ENCODE peak calls at places on chromosomes 4 and X, in six cellular contexts. L, P, G, N, V and U are unnamed samples.

GRCh38 chr4:169439244-169439643 is 168.5 kb upstream of the SH3RF1 start:
- DNase-seq in L (no peak), P (no peak), G (no peak), N (no peak), V (no peak), U (no peak)

GRCh38 chr4:99832313-99832712 is 15.7 kb downstream of the DAPP1 start:
- DNase-seq in L (no peak), P (no peak), G (no peak), N (no peak), V (no peak), U (no peak)

GRCh38 chr4:156968479-156968984 is 3.1 kb downstream of the PDGFC start:
- DNase-seq in L (peak), P (peak), G (peak), N (peak), V (no peak), U (peak)

GRCh38 chrX:14235004-14235403 is 205.3 kb upstream of the GEMIN8 start:
- DNase-seq in L (no peak), P (no peak), G (no peak), N (peak), V (no peak), U (no peak)

GRCh38 chr4:71553605-71554004 is 214.8 kb downstream of the SLC4A4 start:
- DNase-seq in L (no peak), P (no peak), G (no peak), N (peak), V (no peak), U (no peak)

GRCh38 chrX:23554304-23554703 is 113.0 kb upstream of the PRDX4 start:
- DNase-seq in L (peak), P (no peak), G (no peak), N (peak), V (peak), U (no peak)

GRCh38 chr4:176099314-176099713 is 33.7 kb downstream of the WDR17 start:
- DNase-seq in L (no peak), P (no peak), G (no peak), N (no peak), V (no peak), U (no peak)

GRCh38 chr4:65635051-65635821 is 35.1 kb downstream of the EPHA5 start:
- DNase-seq in L (no peak), P (no peak), G (no peak), N (no peak), V (no peak), U (no peak)

GRCh38 chr4:185833055-185833598 is 21.1 kb upstream of the SORBS2 start:
- DNase-seq in L (no peak), P (no peak), G (no peak), N (no peak), V (no peak), U (no peak)

GRCh38 chr4:143668930-143669553 is 31.4 kb downstream of the FREM3 start:
- DNase-seq in L (no peak), P (no peak), G (no peak), N (no peak), V (no peak), U (no peak)

GRCh38 chr4:39118034-39118658 is 56.1 kb downstream of the KLHL5 start:
- DNase-seq in L (no peak), P (no peak), G (no peak), N (no peak), V (no peak), U (no peak)

GRCh38 chrX:69144854-69145253 is 20.4 kb downstream of the PJA1 start:
- DNase-seq in L (no peak), P (no peak), G (no peak), N (no peak), V (no peak), U (no peak)

GRCh38 chrX:111098874-111099273 is 2.9 kb downstream of the PAK3 start:
- DNase-seq in L (peak), P (peak), G (no peak), N (peak), V (peak), U (peak)

GRCh38 chr4:123589361-123589760 is 192.8 kb downstream of the SPRY1 start:
- DNase-seq in L (no peak), P (no peak), G (no peak), N (peak), V (no peak), U (no peak)

GRCh38 chr4:58776627-58777026 is 1666.4 kb upstream of the IGFBP7 start:
- DNase-seq in L (no peak), P (no peak), G (no peak), N (no peak), V (no peak), U (no peak)

GRCh38 chrX:75623535-75623934 is 100.7 kb upstream of the ZDHHC15 start:
- DNase-seq in L (no peak), P (no peak), G (no peak), N (peak), V (no peak), U (peak)

GRCh38 chr4:94728056-94728766 is 29.5 kb upstream of the BMPR1B start:
- DNase-seq in L (no peak), P (no peak), G (no peak), N (no peak), V (no peak), U (no peak)

GRCh38 chrX:68462653-68463052 is 29.4 kb upstream of the OPHN1 start:
- DNase-seq in L (peak), P (no peak), G (no peak), N (peak), V (peak), U (peak)

GRCh38 chr4:74527049-74527448 is 82.1 kb downstream of the AREG start:
- DNase-seq in L (no peak), P (no peak), G (no peak), N (no peak), V (no peak), U (no peak)

GRCh38 chrX:68132749-68133148 is 300.5 kb downstream of the OPHN1 start:
- DNase-seq in L (no peak), P (no peak), G (no peak), N (no peak), V (no peak), U (no peak)

GRCh38 chr4:183747931-183748664 is 89.0 kb downstream of the TRAPPC11 start:
- DNase-seq in L (no peak), P (peak), G (no peak), N (no peak), V (no peak), U (no peak)

GRCh38 chr4:112348488-112349158 is 51.5 kb downstream of the ALPK1 start:
- DNase-seq in L (no peak), P (no peak), G (no peak), N (peak), V (peak), U (peak)

GRCh38 chr4:98283219-98284199 is 22.3 kb downstream of the RAP1GDS1 start:
- DNase-seq in L (no peak), P (no peak), G (no peak), N (no peak), V (no peak), U (no peak)

GRCh38 chr4:47930971-47931804 is 16.8 kb upstream of the NFXL1 start:
- DNase-seq in L (no peak), P (no peak), G (no peak), N (no peak), V (no peak), U (no peak)

GRCh38 chrX:101977091-101977490 is 45.3 kb upstream of the ZMAT1 start:
- DNase-seq in L (no peak), P (no peak), G (no peak), N (no peak), V (no peak), U (no peak)

GRCh38 chrX:68829594-68830485 is 1.0 kb downstream of the EFNB1 start:
- DNase-seq in L (no peak), P (no peak), G (no peak), N (peak), V (no peak), U (no peak)

GRCh38 chrX:111131572-111131971 is 35.6 kb downstream of the PAK3 start:
- DNase-seq in L (no peak), P (no peak), G (no peak), N (no peak), V (no peak), U (no peak)

GRCh38 chr4:121794505-121795192 is 6.5 kb upstream of the EXOSC9 start:
- DNase-seq in L (no peak), P (no peak), G (no peak), N (no peak), V (no peak), U (no peak)

GRCh38 chr4:128247906-128248305 is 39.7 kb downstream of the PGRMC2 start:
- DNase-seq in L (no peak), P (no peak), G (no peak), N (no peak), V (no peak), U (no peak)

GRCh38 chr4:54172156-54172555 is 56.9 kb upstream of the PDGFRA start:
- DNase-seq in L (no peak), P (no peak), G (no peak), N (no peak), V (no peak), U (no peak)

GRCh38 chr4:89535251-89535650 is 227.7 kb upstream of the GPRIN3 start:
- DNase-seq in L (no peak), P (no peak), G (no peak), N (no peak), V (no peak), U (no peak)

GRCh38 chr4:120156115-120156718 is 89.6 kb upstream of the MAD2L1 start:
- DNase-seq in L (peak), P (no peak), G (no peak), N (peak), V (peak), U (peak)

GRCh38 chr4:6732441-6733357 is 16.7 kb downstream of the BLOC1S4 start:
- DNase-seq in L (no peak), P (peak), G (peak), N (peak), V (no peak), U (no peak)

GRCh38 chr4:19651481-19651880 is 600.2 kb upstream of the SLIT2 start:
- DNase-seq in L (no peak), P (no peak), G (no peak), N (no peak), V (no peak), U (no peak)

GRCh38 chr4:95386410-95386809 is 162.4 kb downstream of the UNC5C start:
- DNase-seq in L (no peak), P (no peak), G (no peak), N (no peak), V (no peak), U (no peak)

GRCh38 chrX:127011629-127012028 is 192.1 kb downstream of the PRR32 start:
- DNase-seq in L (no peak), P (no peak), G (no peak), N (peak), V (no peak), U (no peak)

GRCh38 chr4:100569196-100569595 is 51.4 kb upstream of the EMCN start:
- DNase-seq in L (no peak), P (no peak), G (no peak), N (no peak), V (no peak), U (no peak)

GRCh38 chrX:96566856-96567255 is 117.8 kb upstream of the DIAPH2 start:
- DNase-seq in L (no peak), P (no peak), G (no peak), N (no peak), V (no peak), U (no peak)

GRCh38 chrX:132508834-132509233 is 20.0 kb upstream of the MBNL3 start:
- DNase-seq in L (no peak), P (no peak), G (no peak), N (no peak), V (no peak), U (no peak)
- TF ChIP-seq CTCF in L (no peak), P (no peak), G (no peak), N (no peak), V (no peak), U (no peak)

DNA sequence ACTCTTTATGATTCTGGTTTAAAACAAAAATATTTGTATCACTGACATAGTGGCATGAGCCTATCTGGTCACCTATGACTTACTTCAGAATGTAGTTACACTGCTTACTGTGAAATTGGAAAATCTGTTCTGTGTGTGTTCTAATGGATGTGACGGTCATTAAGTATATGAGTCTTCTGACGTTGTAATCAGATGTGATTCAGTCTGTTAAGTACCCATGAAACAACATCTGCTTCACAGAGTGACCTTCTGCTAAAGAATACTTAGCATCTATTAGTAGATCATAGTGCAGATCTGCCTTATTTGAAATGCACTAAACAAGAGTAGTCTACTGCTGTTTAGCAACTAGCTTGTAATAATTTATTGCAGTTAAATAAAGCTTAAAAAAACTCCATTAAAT is 317.1 kb downstream of the DCTD start:
- DNase-seq in L (no peak), P (no peak), G (no peak), N (no peak), V (no peak), U (no peak)
- TF ChIP-seq CTCF in L (no peak), P (no peak), G (no peak), N (no peak), V (no peak), U (no peak)

DNA sequence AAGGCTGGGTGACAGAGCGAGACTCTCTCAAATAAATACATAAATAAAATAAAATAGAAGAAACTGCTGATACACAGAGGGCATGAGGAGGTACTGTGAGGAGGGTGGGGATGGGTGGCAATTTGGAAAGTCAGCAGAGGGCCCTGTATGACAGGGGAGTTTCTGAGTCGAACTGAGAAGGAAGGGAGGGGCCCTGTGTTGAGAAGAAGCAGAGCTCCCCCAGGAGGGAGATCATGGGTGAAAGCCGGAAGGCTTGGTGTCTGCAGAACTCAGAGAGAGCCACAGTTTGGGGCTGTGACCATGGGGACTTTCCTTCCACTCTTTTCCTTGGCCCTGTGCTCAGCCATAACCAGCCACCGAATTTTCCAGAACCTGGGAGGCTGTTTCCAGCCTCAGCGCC is 24.8 kb upstream of the AFAP1 start:
- DNase-seq in L (no peak), P (no peak), G (no peak), N (no peak), V (no peak), U (no peak)
- TF ChIP-seq CTCF in L (no peak), P (no peak), G (no peak), N (no peak), V (no peak), U (no peak)

GRCh38 chrX:40552768-40553167 is 28.0 kb upstream of the ATP6AP2 start:
- DNase-seq in L (peak), P (no peak), G (no peak), N (peak), V (no peak), U (no peak)
- TF ChIP-seq CTCF in L (no peak), P (no peak), G (no peak), N (peak), V (no peak), U (peak)